ENCODE peak calls at places on chromosomes 1 and 21, in ten cellular contexts. S is anterior cingulate cortex; R is AG20443; Y is heart right ventricle; X is midbrain; O is fibroblast of the conjunctiva; Z is MV-4-11; D is left ventricle myocardium inferior; C is retina; F is central memory CD4-positive, alpha-beta T cell. L is an unnamed sample.

GRCh38 chr1:248872752-248873408 is 14.0 kb upstream of the ZNF692 start:
- DNase-seq in R (peak), C (no peak), S (peak), Y (peak), D (peak), O (peak), Z (peak), X (peak), F (peak), L (peak)

GRCh38 chr1:150066838-150067183 is 765 bp upstream of the VPS45 start:
- DNase-seq in Z (no peak), X (peak), S (peak), C (peak), Y (peak), F (peak), D (peak), R (no peak), O (no peak), L (peak)

GRCh38 chr1:38941093-38941492 is 537 bp downstream of the RHBDL2 start:
- DNase-seq in Z (no peak), R (no peak), D (no peak), C (no peak), O (no peak), Y (no peak), S (no peak), X (no peak), F (no peak), L (no peak)

GRCh38 chr1:23838401-23838866 is 13.2 kb upstream of the HMGCL start:
- DNase-seq in R (peak), C (peak), Y (peak), S (no peak), X (no peak), F (peak), D (peak), O (peak), Z (peak), L (peak)

GRCh38 chr21:43764576-43765495 is 11.3 kb downstream of the CSTB start:
- DNase-seq in O (no peak), X (no peak), C (no peak), F (no peak), Z (no peak), R (no peak), Y (no peak), S (no peak), D (no peak), L (no peak)

GRCh38 chr21:46185717-46186116 is 1.5 kb upstream of the SPATC1L start:
- DNase-seq in Y (no peak), O (no peak), C (no peak), S (no peak), R (no peak), F (no peak), Z (no peak), X (no peak), D (no peak), L (peak)

GRCh38 chr1:200767326-200767725 is 28.6 kb downstream of the CAMSAP2 start:
- DNase-seq in C (no peak), O (peak), Z (no peak), X (no peak), F (no peak), Y (no peak), R (peak), D (no peak), S (no peak), L (no peak)

GRCh38 chr21:35801388-35801787 is 258.9 kb downstream of the SETD4 start:
- DNase-seq in R (no peak), D (no peak), Z (no peak), Y (no peak), C (no peak), S (no peak), X (no peak), O (no peak), F (no peak), L (no peak)

GRCh38 chr1:103208844-103209243 is 100.5 kb upstream of the COL11A1 start:
- DNase-seq in D (no peak), X (no peak), S (no peak), R (no peak), Y (no peak), O (no peak), C (no peak), Z (no peak), F (no peak), L (no peak)

GRCh38 chr21:34363733-34364132 is at the start of gene KCNE2:
- DNase-seq in Y (no peak), X (no peak), F (no peak), O (no peak), C (no peak), S (no peak), R (no peak), Z (no peak), D (no peak), L (no peak)

GRCh38 chr1:114154146-114154962 is 685 bp upstream of the SYT6 start:
- DNase-seq in R (peak), F (no peak), Y (no peak), X (no peak), O (no peak), C (peak), Z (no peak), S (no peak), D (no peak), L (no peak)

GRCh38 chr1:6248798-6249731 is 5.1 kb downstream of the HES3 start:
- DNase-seq in R (peak), Y (no peak), O (no peak), X (no peak), C (no peak), F (no peak), D (peak), S (no peak), Z (no peak), L (no peak)

L was measured in aorta.